ENCODE peak calls at places on chromosomes 11 and 22, in eight cellular contexts. One of them, this sample, is unnamed.

GRCh38 chr11:45169310-45170072 is 23.1 kb downstream of the PRDM11 start:
- ATAC-seq in gastrocnemius medialis: no peak
- ATAC-seq in upper lobe of left lung: no peak
- ATAC-seq in IMR-90: peak
- ATAC-seq in HCT116: no peak
- ATAC-seq in heart left ventricle: no peak
- ATAC-seq in A549: no peak
- ATAC-seq in K562: no peak
- ATAC-seq in this sample: no peak

GRCh38 chr22:35892192-35892591 is 136.4 kb downstream of the RBFOX2 start:
- ATAC-seq in gastrocnemius medialis: peak
- ATAC-seq in upper lobe of left lung: peak
- ATAC-seq in IMR-90: peak
- ATAC-seq in HCT116: no peak
- ATAC-seq in heart left ventricle: no peak
- ATAC-seq in A549: no peak
- ATAC-seq in K562: no peak
- ATAC-seq in this sample: peak

GRCh38 chr22:45129703-45130524 is 33.8 kb upstream of the NUP50 start:
- ATAC-seq in gastrocnemius medialis: no peak
- ATAC-seq in upper lobe of left lung: no peak
- ATAC-seq in IMR-90: no peak
- ATAC-seq in HCT116: no peak
- ATAC-seq in heart left ventricle: no peak
- ATAC-seq in A549: no peak
- ATAC-seq in K562: no peak
- ATAC-seq in this sample: no peak

GRCh38 chr22:43446881-43447280 is 35.1 kb downstream of the MPPED1 start:
- ATAC-seq in gastrocnemius medialis: no peak
- ATAC-seq in upper lobe of left lung: no peak
- ATAC-seq in IMR-90: no peak
- ATAC-seq in HCT116: peak
- ATAC-seq in heart left ventricle: no peak
- ATAC-seq in A549: peak
- ATAC-seq in K562: no peak
- ATAC-seq in this sample: no peak

GRCh38 chr11:13009476-13009920 is 382 bp downstream of the RASSF10 start:
- ATAC-seq in gastrocnemius medialis: no peak
- ATAC-seq in upper lobe of left lung: no peak
- ATAC-seq in IMR-90: no peak
- ATAC-seq in HCT116: no peak
- ATAC-seq in heart left ventricle: no peak
- ATAC-seq in A549: no peak
- ATAC-seq in K562: no peak
- ATAC-seq in this sample: no peak

GRCh38 chr11:111793863-111794262 is 27.7 kb upstream of the PPP2R1B start:
- ATAC-seq in gastrocnemius medialis: peak
- ATAC-seq in upper lobe of left lung: peak
- ATAC-seq in IMR-90: peak
- ATAC-seq in HCT116: no peak
- ATAC-seq in heart left ventricle: peak
- ATAC-seq in A549: no peak
- ATAC-seq in K562: no peak
- ATAC-seq in this sample: no peak

GRCh38 chr11:46299425-46300067 is 22.1 kb downstream of the CREB3L1 start:
- ATAC-seq in gastrocnemius medialis: no peak
- ATAC-seq in upper lobe of left lung: no peak
- ATAC-seq in IMR-90: no peak
- ATAC-seq in HCT116: no peak
- ATAC-seq in heart left ventricle: no peak
- ATAC-seq in A549: peak
- ATAC-seq in K562: no peak
- ATAC-seq in this sample: no peak

GRCh38 chr11:113141010-113141409 is 173.4 kb upstream of the TTC12 start:
- ATAC-seq in gastrocnemius medialis: no peak
- ATAC-seq in upper lobe of left lung: no peak
- ATAC-seq in IMR-90: no peak
- ATAC-seq in HCT116: no peak
- ATAC-seq in heart left ventricle: no peak
- ATAC-seq in A549: no peak
- ATAC-seq in K562: no peak
- ATAC-seq in this sample: no peak

GRCh38 chr11:46223252-46223513 is 54.3 kb upstream of the CREB3L1 start:
- ATAC-seq in gastrocnemius medialis: no peak
- ATAC-seq in upper lobe of left lung: no peak
- ATAC-seq in IMR-90: no peak
- ATAC-seq in HCT116: no peak
- ATAC-seq in heart left ventricle: no peak
- ATAC-seq in A549: no peak
- ATAC-seq in K562: no peak
- ATAC-seq in this sample: no peak

GRCh38 chr11:103947566-103947919 is 88.9 kb upstream of the DDI1 start:
- ATAC-seq in gastrocnemius medialis: peak
- ATAC-seq in upper lobe of left lung: no peak
- ATAC-seq in IMR-90: peak
- ATAC-seq in HCT116: no peak
- ATAC-seq in heart left ventricle: peak
- ATAC-seq in A549: no peak
- ATAC-seq in K562: no peak
- ATAC-seq in this sample: peak

GRCh38 chr11:47716692-47717091 is 1.5 kb upstream of the AGBL2 start:
- ATAC-seq in gastrocnemius medialis: no peak
- ATAC-seq in upper lobe of left lung: no peak
- ATAC-seq in IMR-90: no peak
- ATAC-seq in HCT116: no peak
- ATAC-seq in heart left ventricle: no peak
- ATAC-seq in A549: no peak
- ATAC-seq in K562: peak
- ATAC-seq in this sample: no peak

GRCh38 chr22:39800790-39801540 is 92.6 kb downstream of the ENTHD1 start:
- ATAC-seq in gastrocnemius medialis: no peak
- ATAC-seq in upper lobe of left lung: no peak
- ATAC-seq in IMR-90: no peak
- ATAC-seq in HCT116: no peak
- ATAC-seq in heart left ventricle: no peak
- ATAC-seq in A549: no peak
- ATAC-seq in K562: peak
- ATAC-seq in this sample: no peak

GRCh38 chr22:30315962-30316576 is 10.7 kb downstream of the TBC1D10A start:
- ATAC-seq in gastrocnemius medialis: no peak
- ATAC-seq in upper lobe of left lung: no peak
- ATAC-seq in IMR-90: peak
- ATAC-seq in HCT116: no peak
- ATAC-seq in heart left ventricle: no peak
- ATAC-seq in A549: no peak
- ATAC-seq in K562: no peak
- ATAC-seq in this sample: no peak

GRCh38 chr22:42261266-42261665 is 9.2 kb downstream of the TCF20 start:
- ATAC-seq in gastrocnemius medialis: no peak
- ATAC-seq in upper lobe of left lung: no peak
- ATAC-seq in IMR-90: peak
- ATAC-seq in HCT116: no peak
- ATAC-seq in heart left ventricle: no peak
- ATAC-seq in A549: no peak
- ATAC-seq in K562: no peak
- ATAC-seq in this sample: no peak

GRCh38 chr22:42262964-42263363 is 7.5 kb downstream of the TCF20 start:
- ATAC-seq in gastrocnemius medialis: no peak
- ATAC-seq in upper lobe of left lung: no peak
- ATAC-seq in IMR-90: no peak
- ATAC-seq in HCT116: no peak
- ATAC-seq in heart left ventricle: no peak
- ATAC-seq in A549: no peak
- ATAC-seq in K562: peak
- ATAC-seq in this sample: no peak

GRCh38 chr22:42268852-42269406 is 1.5 kb downstream of the TCF20 start:
- ATAC-seq in gastrocnemius medialis: no peak
- ATAC-seq in upper lobe of left lung: no peak
- ATAC-seq in IMR-90: no peak
- ATAC-seq in HCT116: no peak
- ATAC-seq in heart left ventricle: no peak
- ATAC-seq in A549: no peak
- ATAC-seq in K562: no peak
- ATAC-seq in this sample: no peak

GRCh38 chr22:42265321-42265720 is 5.1 kb downstream of the TCF20 start:
- ATAC-seq in gastrocnemius medialis: no peak
- ATAC-seq in upper lobe of left lung: no peak
- ATAC-seq in IMR-90: no peak
- ATAC-seq in HCT116: no peak
- ATAC-seq in heart left ventricle: no peak
- ATAC-seq in A549: no peak
- ATAC-seq in K562: no peak
- ATAC-seq in this sample: no peak

DNA sequence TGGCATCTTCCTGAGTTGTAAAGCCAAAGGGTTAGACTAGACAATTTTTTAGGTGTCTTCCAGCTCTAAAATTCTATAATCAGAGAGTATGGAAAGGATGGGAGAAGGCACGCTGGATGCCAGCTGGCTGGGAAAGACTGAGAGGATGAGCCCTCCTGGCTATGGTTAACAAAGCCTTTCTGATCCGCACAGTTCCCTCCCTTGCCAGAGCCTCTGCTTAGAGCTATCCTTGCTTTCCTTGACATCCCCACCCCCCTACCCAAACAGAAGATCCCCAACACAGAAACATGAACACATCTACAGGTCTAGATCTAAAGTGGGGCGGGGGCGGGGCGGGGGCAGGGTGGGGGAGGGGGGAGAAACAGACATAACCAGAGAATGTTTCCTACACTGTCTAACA is 6.5 kb downstream of the TCF20 start:
- ATAC-seq in gastrocnemius medialis: no peak
- ATAC-seq in upper lobe of left lung: no peak
- ATAC-seq in IMR-90: no peak
- ATAC-seq in HCT116: no peak
- ATAC-seq in heart left ventricle: no peak
- ATAC-seq in A549: no peak
- ATAC-seq in K562: no peak
- ATAC-seq in this sample: no peak
- TF ChIP-seq POLR2A in gastrocnemius medialis: no peak
- TF ChIP-seq POLR2A in upper lobe of left lung: no peak
- TF ChIP-seq POLR2A in IMR-90: no peak
- TF ChIP-seq POLR2A in HCT116: no peak
- TF ChIP-seq POLR2A in heart left ventricle: no peak
- TF ChIP-seq POLR2A in A549: no peak
- TF ChIP-seq POLR2A in K562: no peak
- TF ChIP-seq POLR2A in this sample: no peak

GRCh38 chr11:1260620-1261019 is 37.8 kb downstream of the MUC5B start:
- ATAC-seq in gastrocnemius medialis: no peak
- ATAC-seq in upper lobe of left lung: no peak
- ATAC-seq in IMR-90: no peak
- ATAC-seq in HCT116: no peak
- ATAC-seq in heart left ventricle: no peak
- ATAC-seq in A549: no peak
- ATAC-seq in K562: no peak
- ATAC-seq in this sample: no peak

GRCh38 chr11:1260023-1260501 is 37.2 kb downstream of the MUC5B start:
- ATAC-seq in gastrocnemius medialis: no peak
- ATAC-seq in upper lobe of left lung: peak
- ATAC-seq in IMR-90: peak
- ATAC-seq in HCT116: peak
- ATAC-seq in heart left ventricle: no peak
- ATAC-seq in A549: peak
- ATAC-seq in K562: peak
- ATAC-seq in this sample: peak

GRCh38 chr11:1261241-1262071 is 38.6 kb downstream of the MUC5B start:
- ATAC-seq in gastrocnemius medialis: no peak
- ATAC-seq in upper lobe of left lung: no peak
- ATAC-seq in IMR-90: no peak
- ATAC-seq in HCT116: no peak
- ATAC-seq in heart left ventricle: no peak
- ATAC-seq in A549: no peak
- ATAC-seq in K562: no peak
- ATAC-seq in this sample: no peak

GRCh38 chr11:1263036-1263435 is 40.2 kb downstream of the MUC5B start:
- ATAC-seq in gastrocnemius medialis: no peak
- ATAC-seq in upper lobe of left lung: no peak
- ATAC-seq in IMR-90: peak
- ATAC-seq in HCT116: no peak
- ATAC-seq in heart left ventricle: peak
- ATAC-seq in A549: no peak
- ATAC-seq in K562: no peak
- ATAC-seq in this sample: peak

GRCh38 chr11:1262172-1263006 is 39.5 kb downstream of the MUC5B start:
- ATAC-seq in gastrocnemius medialis: peak
- ATAC-seq in upper lobe of left lung: peak
- ATAC-seq in IMR-90: peak
- ATAC-seq in HCT116: peak
- ATAC-seq in heart left ventricle: peak
- ATAC-seq in A549: peak
- ATAC-seq in K562: peak
- ATAC-seq in this sample: peak
- TF ChIP-seq POLR2A in gastrocnemius medialis: peak
- TF ChIP-seq POLR2A in upper lobe of left lung: no peak
- TF ChIP-seq POLR2A in IMR-90: peak
- TF ChIP-seq POLR2A in HCT116: peak
- TF ChIP-seq POLR2A in heart left ventricle: no peak
- TF ChIP-seq POLR2A in A549: peak
- TF ChIP-seq POLR2A in K562: peak
- TF ChIP-seq POLR2A in this sample: peak

DNA sequence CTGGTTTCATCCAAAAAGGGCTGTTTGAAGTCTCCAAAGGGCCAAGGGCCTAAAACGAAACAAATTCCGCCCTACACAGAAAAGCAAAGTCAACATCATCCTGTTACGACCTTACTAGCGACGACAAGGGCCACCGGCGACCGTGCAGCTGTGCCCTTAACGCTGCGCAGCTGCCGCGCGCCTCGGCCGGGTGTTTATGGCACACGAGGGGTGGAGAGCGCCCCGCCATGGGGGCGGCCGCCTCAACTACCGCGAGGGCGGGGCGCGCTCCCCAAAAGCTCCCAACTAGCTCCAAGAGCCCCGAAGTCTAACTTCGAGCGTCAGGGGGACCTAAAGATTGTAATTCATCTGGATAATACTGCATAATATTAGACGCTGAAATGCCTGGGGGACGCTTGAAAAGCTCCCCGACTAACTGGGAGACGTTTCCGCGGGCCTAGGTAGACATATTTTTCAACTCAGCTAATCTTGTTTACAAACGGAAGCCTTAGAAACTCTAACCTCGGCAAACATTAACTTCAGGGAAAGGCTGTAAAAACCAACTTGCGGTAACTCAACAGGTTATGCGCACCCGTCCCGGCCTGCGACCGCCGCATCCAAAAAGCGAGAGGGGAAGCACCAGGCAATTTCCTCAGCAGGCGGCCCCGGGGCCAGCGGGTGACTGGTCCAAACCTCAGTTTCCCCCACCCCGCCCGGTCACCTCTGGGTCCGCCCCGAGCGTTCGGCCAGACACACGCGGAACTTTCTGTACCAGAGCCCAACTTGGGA is 688 bp downstream of the TMEM123 start:
- ATAC-seq in gastrocnemius medialis: peak
- ATAC-seq in upper lobe of left lung: peak
- ATAC-seq in IMR-90: peak
- ATAC-seq in HCT116: peak
- ATAC-seq in heart left ventricle: peak
- ATAC-seq in A549: peak
- ATAC-seq in K562: peak
- ATAC-seq in this sample: peak
- TF ChIP-seq POLR2A in gastrocnemius medialis: peak
- TF ChIP-seq POLR2A in upper lobe of left lung: no peak
- TF ChIP-seq POLR2A in IMR-90: no peak
- TF ChIP-seq POLR2A in HCT116: no peak
- TF ChIP-seq POLR2A in heart left ventricle: no peak
- TF ChIP-seq POLR2A in A549: no peak
- TF ChIP-seq POLR2A in K562: no peak
- TF ChIP-seq POLR2A in this sample: no peak

GRCh38 chr11:288328-289144 is at the start of gene PGGHG:
- ATAC-seq in gastrocnemius medialis: peak
- ATAC-seq in upper lobe of left lung: peak
- ATAC-seq in IMR-90: peak
- ATAC-seq in HCT116: peak
- ATAC-seq in heart left ventricle: no peak
- ATAC-seq in A549: peak
- ATAC-seq in K562: peak
- ATAC-seq in this sample: peak
- TF ChIP-seq POLR2A in gastrocnemius medialis: no peak
- TF ChIP-seq POLR2A in upper lobe of left lung: no peak
- TF ChIP-seq POLR2A in IMR-90: no peak
- TF ChIP-seq POLR2A in HCT116: no peak
- TF ChIP-seq POLR2A in heart left ventricle: no peak
- TF ChIP-seq POLR2A in A549: no peak
- TF ChIP-seq POLR2A in K562: peak
- TF ChIP-seq POLR2A in this sample: no peak